ENCODE peak calls at places on chromosomes 16 and 17, in seven cellular contexts. G, R, L, Y, E, I and S are unnamed samples.
A peak's percentile ranks its signal among the peaks of the same experiment; 100 is the strongest.

GRCh38 chr17:17741346-17742023 is 60.2 kb downstream of the RAI1 start:
- DNase-seq in Y (no peak), L (peak; percentile 88), G (no peak), R (peak; percentile 40), I (no peak), E (no peak), S (no peak)

GRCh38 chr16:85090873-85091521 is 21.3 kb downstream of the CIBAR2 start:
- DNase-seq in G (no peak), I (no peak), E (no peak), L (no peak), R (no peak), Y (no peak), S (no peak)

GRCh38 chr16:22316411-22316811 is 19.2 kb downstream of the POLR3E start:
- DNase-seq in Y (no peak), I (no peak), R (no peak), E (no peak), G (no peak), L (no peak), S (no peak)

GRCh38 chr17:63534816-63535455 is 11.8 kb downstream of the KCNH6 start:
- DNase-seq in L (no peak), E (no peak), I (no peak), R (no peak), G (no peak), Y (no peak), S (no peak)

GRCh38 chr17:39787743-39788484 is 50.2 kb downstream of the GRB7 start:
- DNase-seq in Y (no peak), I (no peak), R (no peak), G (no peak), L (no peak), E (no peak), S (no peak)

GRCh38 chr17:68204736-68205135 is 43.1 kb upstream of the AMZ2 start:
- DNase-seq in E (no peak), I (no peak), R (no peak), G (peak; percentile 48), L (peak; percentile 36), Y (no peak), S (no peak)

GRCh38 chr17:31907342-31907975 is 6.0 kb upstream of the UTP6 start:
- DNase-seq in L (no peak), I (peak; percentile 36), G (no peak), E (no peak), Y (no peak), R (no peak), S (no peak)

GRCh38 chr16:79593074-79593531 is 7.4 kb downstream of the MAF start:
- DNase-seq in R (no peak), Y (no peak), E (no peak), L (no peak), I (no peak), G (no peak), S (no peak)

GRCh38 chr16:7332611-7333010 is at the start of gene RBFOX1:
- DNase-seq in R (no peak), G (no peak), Y (no peak), I (no peak), E (no peak), L (no peak), S (no peak)